ENCODE peak calls at places on chromosomes 3 and 15, in seven cellular contexts. One of them, this sample, is unnamed. For H3K36me3, the result is how much of the 10 kb centered on the place peaks cover.

GRCh38 chr15:52678036-52678467 is 1.1 kb downstream of the ATOSA start:
- DNase-seq in CD8-positive, alpha-beta T cell: peak
- DNase-seq in uterus: peak
- DNase-seq in cardiac muscle cell: peak
- DNase-seq in K562: peak
- DNase-seq in spleen: peak
- DNase-seq in tibial artery: peak
- DNase-seq in this sample: peak

GRCh38 chr15:35986072-35986666 is 440.2 kb upstream of the DPH6 start:
- DNase-seq in tibial artery: no peak
- DNase-seq in cardiac muscle cell: peak
- DNase-seq in spleen: peak
- DNase-seq in K562: no peak
- DNase-seq in CD8-positive, alpha-beta T cell: no peak
- DNase-seq in uterus: peak
- DNase-seq in this sample: no peak

GRCh38 chr15:37135225-37135624 is 34.9 kb upstream of the MEIS2 start:
- DNase-seq in CD8-positive, alpha-beta T cell: no peak
- DNase-seq in spleen: no peak
- DNase-seq in tibial artery: no peak
- DNase-seq in K562: peak
- DNase-seq in uterus: no peak
- DNase-seq in cardiac muscle cell: no peak
- DNase-seq in this sample: no peak

GRCh38 chr15:44670087-44670945 is 6.9 kb upstream of the SPG11 start:
- DNase-seq in CD8-positive, alpha-beta T cell: no peak
- DNase-seq in tibial artery: no peak
- DNase-seq in uterus: no peak
- DNase-seq in cardiac muscle cell: no peak
- DNase-seq in K562: no peak
- DNase-seq in spleen: no peak
- DNase-seq in this sample: no peak

GRCh38 chr3:73623996-73624362 is 762 bp downstream of the PDZRN3 start:
- DNase-seq in spleen: no peak
- DNase-seq in CD8-positive, alpha-beta T cell: no peak
- DNase-seq in K562: no peak
- DNase-seq in uterus: peak
- DNase-seq in cardiac muscle cell: peak
- DNase-seq in tibial artery: peak
- DNase-seq in this sample: no peak

GRCh38 chr3:147195896-147196295 is 210.4 kb downstream of the ZIC4 start:
- DNase-seq in K562: no peak
- DNase-seq in cardiac muscle cell: no peak
- DNase-seq in CD8-positive, alpha-beta T cell: no peak
- DNase-seq in uterus: no peak
- DNase-seq in spleen: no peak
- DNase-seq in tibial artery: no peak
- DNase-seq in this sample: no peak

GRCh38 chr3:64674591-64675076 is 13.2 kb downstream of the ADAMTS9 start:
- DNase-seq in spleen: no peak
- DNase-seq in cardiac muscle cell: peak
- DNase-seq in CD8-positive, alpha-beta T cell: no peak
- DNase-seq in tibial artery: no peak
- DNase-seq in K562: no peak
- DNase-seq in uterus: no peak
- DNase-seq in this sample: no peak

GRCh38 chr15:49495993-49496747 is 73.1 kb downstream of the FGF7 start:
- DNase-seq in K562: no peak
- DNase-seq in uterus: no peak
- DNase-seq in tibial artery: no peak
- DNase-seq in spleen: no peak
- DNase-seq in cardiac muscle cell: peak
- DNase-seq in CD8-positive, alpha-beta T cell: no peak
- DNase-seq in this sample: no peak

GRCh38 chr3:55322649-55323048 is 164.5 kb downstream of the WNT5A start:
- DNase-seq in cardiac muscle cell: peak
- DNase-seq in tibial artery: no peak
- DNase-seq in spleen: no peak
- DNase-seq in K562: no peak
- DNase-seq in CD8-positive, alpha-beta T cell: no peak
- DNase-seq in uterus: peak
- DNase-seq in this sample: peak

GRCh38 chr15:90684281-90684680 is 32.9 kb upstream of the BLM start:
- DNase-seq in CD8-positive, alpha-beta T cell: no peak
- DNase-seq in spleen: no peak
- DNase-seq in tibial artery: no peak
- DNase-seq in uterus: peak
- DNase-seq in K562: no peak
- DNase-seq in cardiac muscle cell: peak
- DNase-seq in this sample: no peak

GRCh38 chr3:190305406-190305805 is 16.8 kb downstream of the CLDN1 start:
- DNase-seq in uterus: no peak
- DNase-seq in cardiac muscle cell: no peak
- DNase-seq in CD8-positive, alpha-beta T cell: no peak
- DNase-seq in K562: no peak
- DNase-seq in spleen: no peak
- DNase-seq in tibial artery: no peak
- DNase-seq in this sample: no peak

GRCh38 chr15:38378162-38378560 is 75.8 kb upstream of the FAM98B start:
- DNase-seq in CD8-positive, alpha-beta T cell: no peak
- DNase-seq in K562: no peak
- DNase-seq in tibial artery: peak
- DNase-seq in spleen: no peak
- DNase-seq in cardiac muscle cell: peak
- DNase-seq in uterus: peak
- DNase-seq in this sample: no peak

GRCh38 chr15:44101944-44102343 is 93.1 kb downstream of the FRMD5 start:
- DNase-seq in spleen: no peak
- DNase-seq in cardiac muscle cell: peak
- DNase-seq in uterus: no peak
- DNase-seq in K562: no peak
- DNase-seq in CD8-positive, alpha-beta T cell: no peak
- DNase-seq in tibial artery: no peak
- DNase-seq in this sample: no peak

GRCh38 chr3:9079674-9080073 is 116.4 kb upstream of the RAD18 start:
- DNase-seq in spleen: no peak
- DNase-seq in CD8-positive, alpha-beta T cell: no peak
- DNase-seq in K562: no peak
- DNase-seq in uterus: no peak
- DNase-seq in cardiac muscle cell: no peak
- DNase-seq in tibial artery: no peak
- DNase-seq in this sample: no peak

GRCh38 chr15:61011576-61012336 is 217.3 kb downstream of the RORA start:
- DNase-seq in K562: no peak
- DNase-seq in uterus: no peak
- DNase-seq in tibial artery: no peak
- DNase-seq in CD8-positive, alpha-beta T cell: no peak
- DNase-seq in spleen: no peak
- DNase-seq in cardiac muscle cell: no peak
- DNase-seq in this sample: no peak

GRCh38 chr15:79724312-79724711 is 172.5 kb downstream of the MTHFS start:
- DNase-seq in K562: no peak
- DNase-seq in tibial artery: no peak
- DNase-seq in uterus: no peak
- DNase-seq in CD8-positive, alpha-beta T cell: no peak
- DNase-seq in cardiac muscle cell: peak
- DNase-seq in spleen: no peak
- DNase-seq in this sample: no peak

GRCh38 chr3:64806668-64807067 is 118.9 kb upstream of the ADAMTS9 start:
- DNase-seq in tibial artery: no peak
- DNase-seq in cardiac muscle cell: no peak
- DNase-seq in spleen: no peak
- DNase-seq in uterus: no peak
- DNase-seq in CD8-positive, alpha-beta T cell: no peak
- DNase-seq in K562: no peak
- DNase-seq in this sample: no peak

GRCh38 chr3:74091204-74091603 is 466.5 kb upstream of the PDZRN3 start:
- DNase-seq in tibial artery: no peak
- DNase-seq in K562: no peak
- DNase-seq in cardiac muscle cell: no peak
- DNase-seq in uterus: no peak
- DNase-seq in spleen: no peak
- DNase-seq in CD8-positive, alpha-beta T cell: no peak
- DNase-seq in this sample: no peak

GRCh38 chr3:3366391-3366790 is 186.9 kb upstream of the CRBN start:
- DNase-seq in K562: no peak
- DNase-seq in uterus: no peak
- DNase-seq in tibial artery: no peak
- DNase-seq in spleen: no peak
- DNase-seq in CD8-positive, alpha-beta T cell: no peak
- DNase-seq in cardiac muscle cell: no peak
- DNase-seq in this sample: peak

GRCh38 chr15:82313446-82313845 is 35.8 kb downstream of the GOLGA6L10 start:
- DNase-seq in uterus: no peak
- DNase-seq in CD8-positive, alpha-beta T cell: no peak
- DNase-seq in cardiac muscle cell: no peak
- DNase-seq in spleen: peak
- DNase-seq in tibial artery: peak
- DNase-seq in K562: no peak
- DNase-seq in this sample: no peak
- H3K27ac ChIP-seq in uterus: no peak
- H3K27ac ChIP-seq in CD8-positive, alpha-beta T cell: no peak
- H3K27ac ChIP-seq in cardiac muscle cell: no peak
- H3K27ac ChIP-seq in spleen: no peak
- H3K27ac ChIP-seq in tibial artery: no peak
- H3K27ac ChIP-seq in K562: no peak
- H3K27ac ChIP-seq in this sample: no peak

GRCh38 chr3:113243846-113244245 is 32.5 kb downstream of the BOC start:
- DNase-seq in spleen: no peak
- DNase-seq in uterus: no peak
- DNase-seq in cardiac muscle cell: no peak
- DNase-seq in K562: no peak
- DNase-seq in tibial artery: no peak
- DNase-seq in CD8-positive, alpha-beta T cell: no peak
- DNase-seq in this sample: no peak

GRCh38 chr3:113243071-113243470 is 31.7 kb downstream of the BOC start:
- DNase-seq in CD8-positive, alpha-beta T cell: no peak
- DNase-seq in spleen: no peak
- DNase-seq in uterus: no peak
- DNase-seq in tibial artery: no peak
- DNase-seq in K562: no peak
- DNase-seq in cardiac muscle cell: no peak
- DNase-seq in this sample: no peak

GRCh38 chr3:113241292-113242033 is 30.1 kb downstream of the BOC start:
- DNase-seq in cardiac muscle cell: peak
- DNase-seq in CD8-positive, alpha-beta T cell: no peak
- DNase-seq in tibial artery: no peak
- DNase-seq in K562: no peak
- DNase-seq in spleen: no peak
- DNase-seq in uterus: peak
- DNase-seq in this sample: no peak

GRCh38 chr3:113240841-113241240 is 29.5 kb downstream of the BOC start:
- DNase-seq in cardiac muscle cell: no peak
- DNase-seq in uterus: no peak
- DNase-seq in CD8-positive, alpha-beta T cell: no peak
- DNase-seq in spleen: no peak
- DNase-seq in tibial artery: no peak
- DNase-seq in K562: no peak
- DNase-seq in this sample: no peak

GRCh38 chr3:113242091-113242581 is 30.8 kb downstream of the BOC start:
- DNase-seq in cardiac muscle cell: peak
- DNase-seq in spleen: no peak
- DNase-seq in tibial artery: no peak
- DNase-seq in CD8-positive, alpha-beta T cell: no peak
- DNase-seq in uterus: no peak
- DNase-seq in K562: no peak
- DNase-seq in this sample: no peak
- H3K4me3 ChIP-seq in cardiac muscle cell: no peak
- H3K4me3 ChIP-seq in spleen: no peak
- H3K4me3 ChIP-seq in tibial artery: no peak
- H3K4me3 ChIP-seq in CD8-positive, alpha-beta T cell: no peak
- H3K4me3 ChIP-seq in uterus: peak
- H3K4me3 ChIP-seq in K562: no peak
- H3K4me3 ChIP-seq in this sample: no peak

GRCh38 chr3:36900474-36901443 is 44.1 kb downstream of the TRANK1 start:
- DNase-seq in spleen: no peak
- DNase-seq in tibial artery: no peak
- DNase-seq in K562: no peak
- DNase-seq in uterus: no peak
- DNase-seq in cardiac muscle cell: no peak
- DNase-seq in CD8-positive, alpha-beta T cell: no peak
- DNase-seq in this sample: no peak
- H3K36me3 ChIP-seq in spleen: half or more
- H3K36me3 ChIP-seq in tibial artery: under half
- H3K36me3 ChIP-seq in K562: under half
- H3K36me3 ChIP-seq in uterus: under half
- H3K36me3 ChIP-seq in cardiac muscle cell: under half
- H3K36me3 ChIP-seq in CD8-positive, alpha-beta T cell: under half
- H3K36me3 ChIP-seq in this sample: under half

GRCh38 chr3:71503525-71504249 is 79.8 kb downstream of the FOXP1 start:
- DNase-seq in spleen: no peak
- DNase-seq in K562: no peak
- DNase-seq in cardiac muscle cell: peak
- DNase-seq in tibial artery: no peak
- DNase-seq in CD8-positive, alpha-beta T cell: no peak
- DNase-seq in uterus: no peak
- DNase-seq in this sample: no peak

GRCh38 chr3:71500696-71501095 is 82.8 kb downstream of the FOXP1 start:
- DNase-seq in CD8-positive, alpha-beta T cell: no peak
- DNase-seq in uterus: no peak
- DNase-seq in spleen: no peak
- DNase-seq in cardiac muscle cell: no peak
- DNase-seq in K562: no peak
- DNase-seq in tibial artery: no peak
- DNase-seq in this sample: no peak

GRCh38 chr3:71509024-71509423 is 74.5 kb downstream of the FOXP1 start:
- DNase-seq in tibial artery: no peak
- DNase-seq in cardiac muscle cell: no peak
- DNase-seq in K562: no peak
- DNase-seq in CD8-positive, alpha-beta T cell: no peak
- DNase-seq in uterus: no peak
- DNase-seq in spleen: no peak
- DNase-seq in this sample: no peak

GRCh38 chr3:71502066-71502465 is 81.5 kb downstream of the FOXP1 start:
- DNase-seq in spleen: no peak
- DNase-seq in tibial artery: no peak
- DNase-seq in CD8-positive, alpha-beta T cell: no peak
- DNase-seq in K562: no peak
- DNase-seq in uterus: no peak
- DNase-seq in cardiac muscle cell: no peak
- DNase-seq in this sample: no peak

DNA sequence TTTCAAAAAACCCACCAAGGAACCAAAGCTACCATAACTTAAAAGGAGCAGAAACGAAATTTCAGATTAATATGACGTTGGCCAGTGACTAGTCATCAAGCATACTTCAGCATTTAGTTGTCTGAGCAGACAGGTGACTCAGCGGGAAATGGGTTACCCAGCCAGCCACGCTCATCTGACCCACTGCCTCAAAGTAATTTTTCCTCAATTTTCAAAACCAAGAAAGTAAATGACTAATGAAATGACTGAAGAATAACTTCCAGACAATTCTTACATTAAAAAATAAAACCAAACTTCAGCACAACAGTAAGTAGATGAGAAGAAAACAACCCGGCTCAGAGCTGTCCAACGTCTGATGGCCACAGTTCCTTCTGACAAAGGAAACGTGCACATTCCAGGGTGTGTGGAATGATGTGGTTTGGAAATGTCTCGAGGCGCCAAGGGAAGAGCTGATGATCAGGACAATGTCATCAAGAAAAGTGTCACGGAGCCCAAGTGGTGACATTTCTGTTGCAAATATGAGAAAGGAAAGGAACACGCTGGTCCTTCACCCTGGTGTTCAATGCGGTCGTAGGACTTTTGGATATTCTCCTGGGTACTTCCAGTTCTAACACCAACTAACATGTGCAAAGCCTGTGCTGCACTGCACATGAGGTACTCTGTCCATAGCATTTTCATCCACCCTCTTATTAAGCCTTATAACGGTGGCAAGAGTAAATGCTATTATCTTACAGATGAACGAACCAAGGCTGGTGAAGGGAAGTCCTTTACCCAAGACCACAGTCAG is 79.1 kb downstream of the FOXP1 start:
- DNase-seq in K562: peak
- DNase-seq in spleen: no peak
- DNase-seq in uterus: no peak
- DNase-seq in CD8-positive, alpha-beta T cell: no peak
- DNase-seq in cardiac muscle cell: peak
- DNase-seq in tibial artery: no peak
- DNase-seq in this sample: no peak
- H3K27ac ChIP-seq in K562: peak
- H3K27ac ChIP-seq in spleen: no peak
- H3K27ac ChIP-seq in uterus: no peak
- H3K27ac ChIP-seq in CD8-positive, alpha-beta T cell: no peak
- H3K27ac ChIP-seq in cardiac muscle cell: no peak
- H3K27ac ChIP-seq in tibial artery: no peak
- H3K27ac ChIP-seq in this sample: peak